ENCODE peak calls at places on chromosome 9, in six cellular contexts. O is CD4-positive, alpha-beta memory T cell; Q is upper lobe of right lung; G is GM23248; W is astrocyte; K is uterus. U is an unnamed sample. For H3K4me1, the result is how much of the 10 kb centered on the place peaks cover.

GRCh38 chr9:133238851-133239532 is 29.9 kb upstream of the OBP2B start:
- DNase-seq in O (peak), Q (peak), G (peak), W (no peak), K (peak), U (peak)

GRCh38 chr9:122075135-122076030 is 17.7 kb downstream of the TTLL11 start:
- DNase-seq in O (no peak), Q (no peak), G (peak), W (no peak), K (no peak), U (no peak)

GRCh38 chr9:5292141-5292540 is 12.4 kb downstream of the RLN2 start:
- DNase-seq in O (no peak), Q (no peak), G (no peak), W (peak), K (no peak), U (no peak)

GRCh38 chr9:137150485-137151060 is 11.6 kb downstream of the GRIN1 start:
- DNase-seq in O (no peak), Q (no peak), G (no peak), W (no peak), K (no peak), U (peak)

GRCh38 chr9:121637441-121638222 is 13.8 kb upstream of the DAB2IP start:
- DNase-seq in O (no peak), Q (no peak), G (peak), W (no peak), K (no peak), U (no peak)

GRCh38 chr9:123973590-123974223 is 37.9 kb upstream of the LHX2 start:
- DNase-seq in O (no peak), Q (no peak), G (no peak), W (no peak), K (no peak), U (no peak)

GRCh38 chr9:132810314-132810713 is 67.8 kb downstream of the AK8 start:
- DNase-seq in O (no peak), Q (no peak), G (no peak), W (no peak), K (no peak), U (no peak)

GRCh38 chr9:4762108-4762888 is 21.3 kb upstream of the AK3 start:
- DNase-seq in O (peak), Q (peak), G (peak), W (peak), K (peak), U (peak)

GRCh38 chr9:130448771-130449170 is 4.0 kb downstream of the ASS1 start:
- DNase-seq in O (no peak), Q (no peak), G (no peak), W (peak), K (no peak), U (no peak)

GRCh38 chr9:111483419-111483861 is 743 bp downstream of the ECPAS start:
- DNase-seq in O (no peak), Q (peak), G (peak), W (no peak), K (no peak), U (no peak)

GRCh38 chr9:35756743-35757526 is 2.9 kb upstream of the MSMP start:
- DNase-seq in O (peak), Q (peak), G (peak), W (no peak), K (peak), U (peak)

GRCh38 chr9:36163049-36163839 is 5.9 kb upstream of the CCIN start:
- DNase-seq in O (no peak), Q (no peak), G (peak), W (peak), K (peak), U (peak)

GRCh38 chr9:125377584-125378250 is 116.1 kb downstream of the GAPVD1 start:
- DNase-seq in O (no peak), Q (no peak), G (no peak), W (no peak), K (no peak), U (no peak)

GRCh38 chr9:13588151-13589043 is 308.9 kb upstream of the MPDZ start:
- DNase-seq in O (no peak), Q (no peak), G (no peak), W (no peak), K (no peak), U (no peak)

GRCh38 chr9:69965416-69966145 is 78.1 kb upstream of the MAMDC2 start:
- DNase-seq in O (no peak), Q (no peak), G (peak), W (no peak), K (no peak), U (no peak)

GRCh38 chr9:119283118-119283794 is 86.0 kb downstream of the BRINP1 start:
- DNase-seq in O (no peak), Q (no peak), G (peak), W (peak), K (no peak), U (peak)

GRCh38 chr9:110027624-110028023 is 180.3 kb downstream of the C9orf152 start:
- DNase-seq in O (no peak), Q (no peak), G (no peak), W (peak), K (no peak), U (no peak)

GRCh38 chr9:136011376-136011702 is 50.2 kb upstream of the UBAC1 start:
- DNase-seq in O (no peak), Q (no peak), G (no peak), W (no peak), K (no peak), U (no peak)
- H3K4me1 ChIP-seq in O (under half), Q (under half), G (under half), W (under half), K (under half), U (half or more)

DNA sequence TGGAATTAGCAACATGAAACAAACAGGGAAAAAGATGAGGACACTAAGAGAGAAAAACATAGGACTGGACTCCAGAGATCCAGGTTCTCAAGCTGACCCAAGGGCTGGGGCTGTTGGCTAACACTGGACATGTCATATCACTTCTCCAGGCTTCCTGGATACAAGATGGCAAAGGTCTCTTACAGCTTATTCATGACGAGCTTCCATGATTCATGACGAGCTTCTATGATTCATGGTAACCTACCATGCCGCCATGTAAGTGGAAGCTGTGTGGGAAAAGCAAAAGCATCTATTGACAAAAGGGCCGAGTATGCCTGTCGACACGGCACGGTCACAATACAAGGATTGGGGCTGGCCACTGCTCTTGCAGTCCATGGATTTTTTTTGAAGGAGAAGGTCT is 77.8 kb downstream of the PTCH1 start:
- DNase-seq in O (no peak), Q (no peak), G (no peak), W (no peak), K (no peak), U (no peak)
- H3K4me1 ChIP-seq in O (under half), Q (under half), G (under half), W (under half), K (under half), U (under half)

GRCh38 chr9:89742660-89743059 is 137.8 kb downstream of the GADD45G start:
- DNase-seq in O (no peak), Q (no peak), G (no peak), W (no peak), K (no peak), U (no peak)
- H3K4me1 ChIP-seq in O (half or more), Q (under half), G (under half), W (under half), K (under half), U (under half)

DNA sequence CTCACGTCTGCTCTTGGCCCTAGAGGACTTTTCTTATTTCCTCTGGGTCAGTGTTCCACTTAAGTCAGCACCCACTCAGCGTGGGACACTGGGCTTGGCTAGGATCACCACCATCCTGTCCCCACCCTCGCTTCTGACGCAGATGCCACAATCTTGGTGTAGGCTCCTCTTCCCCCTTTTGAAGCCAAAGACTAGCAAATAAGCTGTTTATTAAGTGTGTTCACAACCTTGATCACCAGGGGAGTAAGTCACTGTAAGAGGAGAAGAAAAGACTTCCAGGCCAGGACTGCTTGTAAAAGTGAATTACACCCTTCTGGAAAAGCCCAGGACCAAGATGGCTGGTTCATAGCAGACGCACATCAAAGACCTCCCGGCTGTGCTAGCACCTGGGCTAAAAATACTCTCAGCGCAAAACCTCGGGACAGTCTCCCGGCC is 69.6 kb downstream of the RAPGEF1 start:
- DNase-seq in O (peak), Q (peak), G (no peak), W (no peak), K (peak), U (no peak)
- H3K4me1 ChIP-seq in O (half or more), Q (half or more), G (under half), W (under half), K (under half), U (under half)

DNA sequence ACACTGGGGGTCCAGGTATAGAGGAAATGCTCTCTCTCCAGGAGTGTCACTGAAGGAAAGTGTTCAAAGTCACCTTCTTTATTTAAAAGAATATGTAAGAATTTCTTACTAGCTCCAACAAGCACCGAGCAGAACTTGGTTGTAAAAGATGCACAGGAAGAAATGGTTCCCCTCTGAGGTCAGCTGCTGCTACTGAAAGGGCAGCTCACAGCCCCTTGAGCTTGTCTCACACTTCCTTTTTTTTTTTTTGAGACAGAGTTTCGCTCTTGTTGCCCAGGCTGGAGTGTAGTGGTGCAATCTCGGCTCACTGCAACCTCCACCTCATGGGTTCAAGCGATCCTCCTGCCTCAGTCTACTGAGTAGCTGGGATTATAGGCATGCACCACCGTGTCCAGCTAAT is 77.2 kb downstream of the PRRT1B start:
- DNase-seq in O (no peak), Q (no peak), G (no peak), W (no peak), K (no peak), U (no peak)
- H3K4me1 ChIP-seq in O (under half), Q (under half), G (under half), W (under half), K (under half), U (under half)

GRCh38 chr9:135883410-135884089 is 23.8 kb downstream of the CAMSAP1 start:
- DNase-seq in O (peak), Q (no peak), G (no peak), W (no peak), K (no peak), U (no peak)
- H3K4me1 ChIP-seq in O (half or more), Q (under half), G (under half), W (under half), K (under half), U (under half)

GRCh38 chr9:33297455-33297854 is 7.1 kb downstream of the NFX1 start:
- DNase-seq in O (no peak), Q (no peak), G (no peak), W (no peak), K (no peak), U (no peak)

GRCh38 chr9:33294670-33295432 is 4.5 kb downstream of the NFX1 start:
- DNase-seq in O (no peak), Q (no peak), G (no peak), W (no peak), K (no peak), U (no peak)

GRCh38 chr9:33293782-33294181 is 3.5 kb downstream of the NFX1 start:
- DNase-seq in O (no peak), Q (no peak), G (no peak), W (no peak), K (no peak), U (no peak)

GRCh38 chr9:33290994-33291397 is 680 bp downstream of the NFX1 start:
- DNase-seq in O (no peak), Q (no peak), G (no peak), W (peak), K (no peak), U (no peak)

GRCh38 chr9:33295571-33295970 is 5.3 kb downstream of the NFX1 start:
- DNase-seq in O (no peak), Q (no peak), G (no peak), W (no peak), K (no peak), U (no peak)
- H3K4me1 ChIP-seq in O (half or more), Q (half or more), G (under half), W (under half), K (under half), U (under half)

GRCh38 chr9:83433841-83434240 is 104.4 kb downstream of the FRMD3 start:
- DNase-seq in O (no peak), Q (no peak), G (no peak), W (no peak), K (no peak), U (no peak)

GRCh38 chr9:83432104-83432627 is 106.0 kb downstream of the FRMD3 start:
- DNase-seq in O (no peak), Q (peak), G (peak), W (peak), K (peak), U (peak)

GRCh38 chr9:83432877-83433276 is 105.3 kb downstream of the FRMD3 start:
- DNase-seq in O (no peak), Q (no peak), G (no peak), W (no peak), K (no peak), U (no peak)

GRCh38 chr9:83435301-83435700 is 102.9 kb downstream of the FRMD3 start:
- DNase-seq in O (no peak), Q (no peak), G (no peak), W (no peak), K (no peak), U (no peak)

GRCh38 chr9:83434254-83434653 is 103.9 kb downstream of the FRMD3 start:
- DNase-seq in O (no peak), Q (no peak), G (no peak), W (no peak), K (no peak), U (no peak)
- H3K4me1 ChIP-seq in O (under half), Q (under half), G (under half), W (under half), K (under half), U (under half)

GRCh38 chr9:72986522-72987116 is 33.8 kb upstream of the ALDH1A1 start:
- DNase-seq in O (no peak), Q (no peak), G (no peak), W (no peak), K (peak), U (no peak)
- H3K4me1 ChIP-seq in O (under half), Q (under half), G (under half), W (under half), K (under half), U (under half)